ENCODE peak calls at places on chromosomes 12 and 14, in ten cellular contexts. Y, G, H, L, U, K, R, T, C and N are unnamed samples.

GRCh38 chr14:59355101-59355500 is 110.1 kb downstream of the GPR135 start:
- DNase-seq in Y (no peak), G (no peak), H (no peak), L (no peak), U (no peak), K (no peak), R (no peak), T (no peak), C (no peak), N (no peak)

GRCh38 chr12:77957034-77957433 is 126.3 kb downstream of the NAV3 start:
- DNase-seq in Y (no peak), G (no peak), H (no peak), L (no peak), U (no peak), K (no peak), R (no peak), T (no peak), C (no peak), N (no peak)

GRCh38 chr14:104515059-104515810 is 64.3 kb upstream of the C14orf180 start:
- DNase-seq in Y (no peak), G (no peak), H (no peak), L (no peak), U (no peak), K (no peak), R (no peak), T (no peak), C (no peak), N (no peak)

GRCh38 chr14:49484180-49484579 is 102.0 kb downstream of the RPS29 start:
- DNase-seq in Y (no peak), G (no peak), H (no peak), L (no peak), U (no peak), K (no peak), R (no peak), T (no peak), C (no peak), N (no peak)

GRCh38 chr12:64207453-64207852 is 14.6 kb downstream of the KICS2 start:
- DNase-seq in Y (no peak), G (no peak), H (no peak), L (no peak), U (no peak), K (no peak), R (no peak), T (no peak), C (no peak), N (no peak)

GRCh38 chr14:95068521-95068920 is 88.8 kb downstream of the DICER1 start:
- DNase-seq in Y (no peak), G (no peak), H (no peak), L (no peak), U (no peak), K (no peak), R (no peak), T (no peak), C (no peak), N (no peak)

GRCh38 chr14:52706724-52707706 is at the start of gene PSMC6:
- DNase-seq in Y (peak; percentile 91), G (peak; percentile 83), H (peak; percentile 96), L (peak; percentile 91), U (peak; percentile 96), K (peak; percentile 96), R (peak; percentile 88), T (peak; percentile 96), C (peak; percentile 95), N (peak; percentile 89)

GRCh38 chr14:22982013-22982476 is 306 bp downstream of the AJUBA start:
- DNase-seq in Y (no peak), G (no peak), H (peak; percentile 58), L (no peak), U (peak; percentile 65), K (no peak), R (no peak), T (no peak), C (no peak), N (no peak)

GRCh38 chr12:64951944-64952343 is 127.5 kb downstream of the TBC1D30 start:
- DNase-seq in Y (no peak), G (no peak), H (no peak), L (no peak), U (no peak), K (no peak), R (no peak), T (no peak), C (no peak), N (no peak)

GRCh38 chr12:15253990-15254389 is 32.8 kb upstream of the RERG start:
- DNase-seq in Y (no peak), G (no peak), H (no peak), L (no peak), U (peak; percentile 48), K (no peak), R (no peak), T (no peak), C (no peak), N (no peak)

DNA sequence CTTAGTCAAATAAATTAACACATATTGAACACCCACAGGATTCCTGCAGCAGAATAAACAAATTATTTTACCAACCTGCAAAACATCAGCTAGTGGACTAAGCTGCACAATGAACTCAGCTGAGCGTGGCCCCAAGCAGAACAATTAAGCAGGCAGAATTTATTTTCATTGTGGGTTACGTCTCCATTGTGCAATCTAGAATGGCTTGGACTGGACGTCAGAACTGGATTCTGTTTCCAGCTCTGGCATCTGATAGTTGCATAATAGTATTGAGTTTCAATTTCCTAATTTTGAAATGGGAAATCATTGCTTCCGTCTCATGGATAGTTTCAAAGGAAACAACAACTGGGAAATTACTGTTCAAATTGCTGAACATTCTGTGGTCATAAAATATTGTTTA is 35.5 kb upstream of the RERG start:
- DNase-seq in Y (no peak), G (peak; percentile 2), H (no peak), L (no peak), U (no peak), K (no peak), R (no peak), T (no peak), C (no peak), N (no peak)
- H3K27ac ChIP-seq in Y (no peak overlapping the region), G (no peak overlapping the region), H (no peak overlapping the region), L (no peak overlapping the region), U (no peak overlapping the region), K (no peak overlapping the region), R (no peak overlapping the region), T (no peak overlapping the region), C (no peak overlapping the region), N (no peak overlapping the region)

DNA sequence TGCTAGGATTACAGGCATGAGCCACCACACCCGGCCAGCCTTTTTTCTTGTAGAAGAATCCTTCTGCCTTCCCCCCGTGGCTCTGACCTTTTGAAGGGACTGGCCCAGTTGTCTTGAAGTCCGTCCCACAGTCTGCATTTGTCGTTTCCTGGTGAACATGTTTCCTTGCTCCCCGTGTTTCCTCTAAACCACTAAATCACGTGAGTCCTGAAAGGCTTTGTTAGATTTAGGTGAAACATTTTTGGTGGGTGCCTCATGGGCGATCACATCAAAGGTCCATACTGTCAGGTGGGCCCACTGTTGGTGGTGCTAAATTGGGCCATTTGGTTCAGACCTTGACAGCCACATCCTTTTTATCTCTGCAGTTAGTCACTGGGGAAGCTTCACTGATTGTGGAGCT is 26.3 kb downstream of the MLXIP start:
- DNase-seq in Y (no peak), G (no peak), H (no peak), L (no peak), U (no peak), K (no peak), R (no peak), T (no peak), C (no peak), N (no peak)
- H3K27ac ChIP-seq in Y (no peak overlapping the region), G (no peak overlapping the region), H (no peak overlapping the region), L (no peak overlapping the region), U (no peak overlapping the region), K (peak overlapping the region; percentile 55), R (no peak overlapping the region), T (no peak overlapping the region), C (no peak overlapping the region), N (peak overlapping the region; percentile 15)

GRCh38 chr12:58302487-58303011 is 361.2 kb downstream of the ATP23 start:
- DNase-seq in Y (no peak), G (no peak), H (no peak), L (peak; percentile 88), U (peak; percentile 22), K (no peak), R (no peak), T (no peak), C (no peak), N (no peak)
- H3K27ac ChIP-seq in Y (no peak overlapping the region), G (no peak overlapping the region), H (no peak overlapping the region), L (peak overlapping the region; percentile 59), U (no peak overlapping the region), K (no peak overlapping the region), R (no peak overlapping the region), T (no peak overlapping the region), C (no peak overlapping the region), N (no peak overlapping the region)

GRCh38 chr14:45038256-45038655 is 45.7 kb upstream of the PRPF39 start:
- DNase-seq in Y (no peak), G (no peak), H (no peak), L (no peak), U (no peak), K (no peak), R (no peak), T (no peak), C (no peak), N (no peak)

GRCh38 chr14:45044638-45045037 is 39.3 kb upstream of the PRPF39 start:
- DNase-seq in Y (no peak), G (no peak), H (no peak), L (no peak), U (no peak), K (no peak), R (no peak), T (no peak), C (no peak), N (no peak)

GRCh38 chr14:45039390-45039789 is 44.5 kb upstream of the PRPF39 start:
- DNase-seq in Y (no peak), G (no peak), H (no peak), L (no peak), U (no peak), K (no peak), R (no peak), T (no peak), C (no peak), N (no peak)

GRCh38 chr14:45038865-45039264 is 45.1 kb upstream of the PRPF39 start:
- DNase-seq in Y (no peak), G (no peak), H (no peak), L (no peak), U (peak; percentile 27), K (no peak), R (no peak), T (no peak), C (no peak), N (no peak)

GRCh38 chr14:45041641-45042040 is 42.3 kb upstream of the PRPF39 start:
- DNase-seq in Y (no peak), G (no peak), H (no peak), L (no peak), U (no peak), K (no peak), R (no peak), T (no peak), C (no peak), N (no peak)
- H3K27ac ChIP-seq in Y (no peak overlapping the region), G (no peak overlapping the region), H (no peak overlapping the region), L (no peak overlapping the region), U (no peak overlapping the region), K (no peak overlapping the region), R (no peak overlapping the region), T (no peak overlapping the region), C (no peak overlapping the region), N (no peak overlapping the region)